ENCODE peak calls at places on chromosomes 5 and 9, in seven cellular contexts. B is neural progenitor cell; Z is right atrium auricular region; Y is Peyer's patch; E is naive thymus-derived CD4-positive, alpha-beta T cell; L is mucosa of descending colon; J is aorta. M is an unnamed sample. For H3K9me3, the result is how much of the 10 kb centered on the place peaks cover.

GRCh38 chr5:122421379-122422081 is 109.5 kb downstream of the SNCAIP start:
- DNase-seq in B (no peak), Z (no peak), E (no peak), J (no peak), Y (no peak), L (no peak), M (no peak)

GRCh38 chr9:100098241-100098886 is 436 bp downstream of the ERP44 start:
- DNase-seq in L (peak), Y (peak), Z (no peak), B (peak), J (no peak), E (peak), M (peak)

GRCh38 chr9:37534412-37534811 is 41.8 kb downstream of the FBXO10 start:
- DNase-seq in J (no peak), E (no peak), Y (no peak), L (no peak), B (peak), Z (no peak), M (no peak)

GRCh38 chr5:34598177-34598794 is 57.8 kb upstream of the RAI14 start:
- DNase-seq in B (no peak), E (no peak), Z (no peak), L (peak), J (no peak), Y (no peak), M (no peak)

GRCh38 chr9:115733736-115734135 is 419.9 kb upstream of the PAPPA start:
- DNase-seq in E (no peak), B (no peak), Y (no peak), L (no peak), J (no peak), Z (no peak), M (no peak)

GRCh38 chr9:134384811-134385479 is 58.7 kb downstream of the RXRA start:
- DNase-seq in L (no peak), J (no peak), Y (no peak), B (peak), Z (no peak), E (no peak), M (no peak)

GRCh38 chr5:1670342-1670741 is 129.3 kb downstream of the MRPL36 start:
- DNase-seq in Z (peak), L (no peak), B (no peak), E (no peak), J (peak), Y (no peak), M (no peak)

GRCh38 chr5:156359452-156359851 is 32.5 kb downstream of the SGCD start:
- DNase-seq in Z (no peak), E (no peak), L (no peak), J (no peak), B (no peak), Y (no peak), M (no peak)

GRCh38 chr5:149011084-149011483 is 51.8 kb downstream of the SH3TC2 start:
- DNase-seq in J (no peak), L (no peak), Y (no peak), Z (no peak), B (no peak), E (no peak), M (no peak)

GRCh38 chr5:110054240-110054639 is 364.5 kb downstream of the MAN2A1 start:
- DNase-seq in E (peak), B (peak), L (peak), Y (peak), Z (no peak), J (no peak), M (peak)

GRCh38 chr5:109996246-109996645 is 306.5 kb downstream of the MAN2A1 start:
- DNase-seq in J (no peak), E (no peak), Y (no peak), L (no peak), B (no peak), Z (no peak), M (no peak)

GRCh38 chr5:172939045-172939444 is 20.2 kb upstream of the RPL26L1 start:
- DNase-seq in J (peak), E (no peak), Z (no peak), L (peak), B (peak), Y (no peak), M (no peak)

GRCh38 chr9:137014776-137015539 is 13.1 kb downstream of the ABCA2 start:
- DNase-seq in Y (no peak), Z (no peak), J (no peak), E (no peak), L (no peak), B (no peak), M (no peak)
- H3K9me3 ChIP-seq in Y (under half), Z (under half), J (under half), E (under half), L (under half), B (under half), M (under half)

DNA sequence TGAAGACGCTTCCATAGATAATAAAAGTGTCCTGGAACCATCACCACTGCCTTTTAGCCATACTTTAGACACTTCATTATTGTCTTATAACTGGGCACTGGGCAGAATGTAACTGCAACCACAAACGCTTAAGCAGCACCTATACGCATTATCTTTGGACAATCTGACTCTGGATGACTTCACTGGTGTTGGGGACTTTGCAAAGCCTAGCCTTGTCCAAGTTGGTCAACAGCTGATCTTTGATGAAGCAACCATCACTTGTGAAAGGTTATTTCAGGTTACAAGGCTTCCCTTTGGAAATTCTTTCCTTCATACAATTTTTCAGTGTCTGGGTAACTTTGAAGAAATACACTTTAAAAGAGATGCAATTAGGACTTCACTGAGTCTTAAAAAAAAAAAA is 77.8 kb upstream of the ZNF462 start:
- DNase-seq in J (no peak), E (no peak), B (no peak), Z (no peak), Y (no peak), L (no peak), M (no peak)
- H3K9me3 ChIP-seq in J (under half), E (under half), B (under half), Z (under half), Y (under half), L (under half), M (under half)

GRCh38 chr5:179120951-179121666 is 60.9 kb downstream of the ZNF354C start:
- DNase-seq in Y (peak), Z (peak), L (no peak), B (no peak), J (peak), E (no peak), M (no peak)

GRCh38 chr5:179121667-179122111 is 61.5 kb downstream of the ZNF354C start:
- DNase-seq in Y (peak), J (peak), E (no peak), B (no peak), L (no peak), Z (peak), M (no peak)

GRCh38 chr5:179119415-179120170 is 59.4 kb downstream of the ZNF354C start:
- DNase-seq in Y (peak), E (no peak), L (no peak), Z (peak), J (peak), B (no peak), M (no peak)

GRCh38 chr5:179118756-179119414 is 58.7 kb downstream of the ZNF354C start:
- DNase-seq in J (peak), L (no peak), E (no peak), B (no peak), Y (no peak), Z (peak), M (no peak)

GRCh38 chr5:179120421-179120861 is 60.3 kb downstream of the ZNF354C start:
- DNase-seq in J (peak), E (no peak), B (no peak), L (no peak), Y (peak), Z (peak), M (no peak)
- H3K9me3 ChIP-seq in J (under half), E (under half), B (under half), L (under half), Y (under half), Z (under half), M (under half)

DNA sequence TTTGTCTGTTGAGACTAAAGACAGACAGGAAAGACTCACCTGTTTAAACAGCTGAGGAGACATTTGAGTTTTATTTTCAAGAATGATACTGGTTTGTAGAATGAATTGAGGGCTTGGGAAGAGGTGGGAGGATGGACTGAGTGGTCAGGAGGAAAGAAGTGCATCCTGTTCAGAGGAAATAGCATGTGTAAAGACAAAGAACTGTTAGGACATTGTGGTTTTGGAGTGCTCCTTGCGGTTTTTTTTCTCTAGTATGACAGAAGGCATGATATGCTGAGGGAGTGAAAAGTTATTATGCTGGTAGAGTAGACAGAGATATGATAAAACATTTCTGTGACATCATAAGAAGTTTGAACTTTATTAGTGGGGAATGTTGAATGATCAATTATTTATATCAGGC is 270.7 kb upstream of the ELAVL2 start:
- DNase-seq in L (no peak), Y (no peak), E (no peak), J (no peak), Z (no peak), B (no peak), M (no peak)
- H3K9me3 ChIP-seq in L (under half), Y (under half), E (under half), J (under half), Z (under half), B (under half), M (under half)

GRCh38 chr5:141326088-141326854 is 4.0 kb upstream of the PCDHGA1 start:
- DNase-seq in J (peak), E (peak), B (peak), L (peak), Z (no peak), Y (peak), M (peak)

GRCh38 chr5:141328231-141328630 is 2.1 kb upstream of the PCDHGA1 start:
- DNase-seq in B (no peak), J (no peak), Y (no peak), L (no peak), Z (no peak), E (no peak), M (no peak)

GRCh38 chr5:141330299-141331080 is at the start of gene PCDHGA1:
- DNase-seq in B (peak), E (no peak), J (no peak), Y (peak), L (peak), Z (no peak), M (no peak)
- H3K9me3 ChIP-seq in B (under half), E (under half), J (under half), Y (under half), L (under half), Z (under half), M (under half)